ENCODE peak calls at places on chromosomes 3 and 15, in seven cellular contexts. E, F, V, B, S, Q and H are unnamed samples.

GRCh38 chr3:50269977-50270413 is 1.0 kb downstream of the SEMA3B start:
- DNase-seq in F (no peak), E (no peak), B (no peak), V (no peak), Q (peak; percentile 63), S (no peak), H (no peak)

GRCh38 chr15:22810033-22810734 is 23.7 kb downstream of the NIPA1 start:
- DNase-seq in S (no peak), V (peak; percentile 27), Q (no peak), F (no peak), B (no peak), E (no peak), H (no peak)

GRCh38 chr3:33901862-33902563 is 103.6 kb downstream of the PDCD6IP start:
- DNase-seq in Q (no peak), E (no peak), S (peak; percentile 64), B (no peak), V (no peak), F (no peak), H (no peak)

GRCh38 chr3:124132813-124133212 is 140.9 kb upstream of the ROPN1 start:
- DNase-seq in V (no peak), Q (no peak), B (no peak), S (no peak), E (no peak), F (no peak), H (no peak)

GRCh38 chr3:172522871-172523818 is at the start of gene TNFSF10:
- DNase-seq in V (peak; percentile 58), Q (peak; percentile 22), B (no peak), S (peak; percentile 51), F (peak; percentile 74), E (peak; percentile 93), H (peak; percentile 77)

GRCh38 chr3:81743096-81744025 is 18.1 kb downstream of the GBE1 start:
- DNase-seq in F (peak; percentile 42), Q (peak; percentile 98), B (no peak), S (peak; percentile 89), V (peak; percentile 8), E (no peak), H (peak; percentile 78)

GRCh38 chr3:33034601-33035000 is 62.3 kb downstream of the GLB1 start:
- DNase-seq in Q (no peak), S (peak; percentile 32), F (no peak), B (no peak), V (no peak), E (no peak), H (no peak)

GRCh38 chr3:58973796-58974195 is 76.0 kb downstream of the CFAP20DC start:
- DNase-seq in E (no peak), V (no peak), Q (peak; percentile 79), F (no peak), S (no peak), B (no peak), H (no peak)

GRCh38 chr3:159629329-159630084 is 359.1 kb upstream of the IL12A start:
- DNase-seq in S (no peak), E (no peak), B (no peak), V (no peak), Q (no peak), F (no peak), H (no peak)

GRCh38 chr15:76359152-76359551 is 22.6 kb downstream of the ISL2 start:
- DNase-seq in V (no peak), Q (no peak), S (no peak), E (no peak), B (no peak), F (no peak), H (no peak)

GRCh38 chr15:39180494-39180930 is 400.4 kb upstream of the THBS1 start:
- DNase-seq in B (no peak), F (no peak), S (no peak), Q (peak; percentile 88), E (no peak), V (no peak), H (no peak)

GRCh38 chr3:27059489-27059888 is 309.7 kb downstream of the NEK10 start:
- DNase-seq in E (no peak), F (no peak), S (no peak), B (no peak), V (no peak), Q (no peak), H (no peak)

GRCh38 chr3:187567741-187568140 is 102.5 kb downstream of the SST start:
- DNase-seq in Q (peak; percentile 57), E (no peak), S (no peak), F (no peak), V (peak; percentile 62), B (no peak), H (peak; percentile 90)

GRCh38 chr3:181715601-181716340 is 4.0 kb downstream of the SOX2 start:
- DNase-seq in V (peak; percentile 93), S (no peak), Q (no peak), E (no peak), F (no peak), B (no peak), H (no peak)

GRCh38 chr15:52257734-52258062 is 37.9 kb downstream of the MYO5C start:
- DNase-seq in V (peak; percentile 33), Q (peak; percentile 13), S (no peak), F (no peak), B (no peak), E (no peak), H (peak; percentile 69)

GRCh38 chr3:7787871-7788828 is 713.5 kb upstream of the LMCD1 start:
- DNase-seq in Q (no peak), S (peak; percentile 8), B (no peak), E (no peak), V (peak; percentile 37), F (no peak), H (peak; percentile 62)
- TF ChIP-seq CTCF in Q (no peak), S (no peak), B (peak; percentile 37), E (no peak), V (peak; percentile 20), F (no peak), H (no peak)

GRCh38 chr3:147540921-147541320 is 131.8 kb downstream of the ZIC1 start:
- DNase-seq in V (no peak), F (no peak), E (no peak), Q (no peak), S (no peak), B (no peak), H (no peak)
- H3K27me3 ChIP-seq in V (no peaks in the 10 kb centered on the region), F (no peaks in the 10 kb centered on the region), E (no peaks in the 10 kb centered on the region), Q (no peaks in the 10 kb centered on the region), S (no peaks in the 10 kb centered on the region), B (no peaks in the 10 kb centered on the region), H (no peaks in the 10 kb centered on the region)

GRCh38 chr3:115913069-115913686 is 289.9 kb downstream of the GAP43 start:
- DNase-seq in F (no peak), B (no peak), Q (peak; percentile 28), E (no peak), V (peak; percentile 42), S (peak; percentile 6), H (no peak)
- TF ChIP-seq CTCF in F (peak; percentile 14), B (peak; percentile 46), Q (peak; percentile 54), E (no peak), V (peak; percentile 80), S (peak; percentile 65), H (peak; percentile 39)

DNA sequence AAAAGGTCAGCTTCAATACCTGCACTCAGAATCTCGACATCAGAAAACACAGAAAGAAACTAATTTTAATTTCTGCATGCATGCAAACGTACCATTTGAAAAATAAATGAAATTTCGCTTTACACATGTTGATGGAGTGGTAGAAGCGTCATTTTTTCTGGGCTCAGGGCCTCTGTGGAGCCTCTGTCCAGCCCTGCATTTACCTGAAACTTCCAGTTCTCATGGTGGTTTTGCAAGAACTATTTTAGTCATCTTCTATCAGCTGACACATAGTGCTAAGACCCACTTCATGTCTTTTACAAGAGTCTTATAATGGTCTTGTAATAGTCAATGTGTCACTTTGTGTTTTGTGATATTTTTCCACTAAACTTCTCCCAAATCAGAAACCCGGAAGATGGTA is 5.3 kb downstream of the KY start:
- DNase-seq in F (no peak), E (no peak), Q (no peak), V (no peak), B (no peak), S (no peak), H (no peak)
- H3K27me3 ChIP-seq in F (no peaks in the 10 kb centered on the region), E (no peaks in the 10 kb centered on the region), Q (peaks cover 25% of the 10 kb centered on the region), V (peaks cover 53% of the 10 kb centered on the region), B (no peaks in the 10 kb centered on the region), S (peaks cover 5% of the 10 kb centered on the region), H (peaks cover 2% of the 10 kb centered on the region)

GRCh38 chr3:38346584-38347410 is at the start of gene XYLB:
- DNase-seq in Q (peak; percentile 72), B (peak; percentile 73), F (peak; percentile 84), E (peak; percentile 93), V (peak; percentile 87), S (peak; percentile 26), H (no peak)
- TF ChIP-seq CTCF in Q (peak; percentile 85), B (peak; percentile 95), F (peak; percentile 66), E (peak; percentile 94), V (peak; percentile 47), S (peak; percentile 90), H (peak; percentile 71)